ENCODE peak calls at places on chromosome 15, in five cellular contexts. B is HCT116; S is ELR; G is tibial artery; F is activated CD8-positive, alpha-beta memory T cell treated with anti-CD3 and anti-CD28 coated beads, Interleukin-2, amount 50 U/mL, for 48 hours. V is an unnamed sample.

GRCh38 chr15:72785452-72786243 is 2.1 kb upstream of the ADPGK start:
- DNase-seq in S (peak; percentile 19), G (no peak), F (peak; percentile 73), B (no peak), V (no peak)

GRCh38 chr15:68806220-68807105 is 14.2 kb downstream of the ANP32A start:
- DNase-seq in G (peak; percentile 5), F (peak; percentile 30), B (no peak), S (no peak), V (no peak)

GRCh38 chr15:70442616-70443321 is 320.6 kb downstream of the UACA start:
- DNase-seq in F (no peak), S (no peak), B (no peak), G (no peak), V (no peak)

GRCh38 chr15:81031203-81031602 is 30.5 kb downstream of the TLNRD1 start:
- DNase-seq in S (no peak), B (no peak), G (no peak), F (no peak), V (no peak)

GRCh38 chr15:28944696-28945300 is 59.0 kb downstream of the APBA2 start:
- DNase-seq in F (peak; percentile 40), B (no peak), G (peak; percentile 14), S (no peak), V (peak; percentile 28)

GRCh38 chr15:57867970-57868791 is 161.7 kb downstream of the POLR2M start:
- DNase-seq in G (no peak), B (no peak), S (no peak), F (no peak), V (no peak)

GRCh38 chr15:77421370-77421700 is 647 bp downstream of the HMG20A start:
- DNase-seq in F (no peak), B (no peak), S (peak; percentile 21), G (no peak), V (no peak)

GRCh38 chr15:55277116-55277564 is 12.5 kb downstream of the RAB27A start:
- DNase-seq in G (no peak), S (peak; percentile 41), B (no peak), F (no peak), V (no peak)

GRCh38 chr15:58521293-58521991 is 89.7 kb downstream of the LIPC start:
- DNase-seq in B (peak; percentile 34), S (peak; percentile 73), F (peak; percentile 38), G (peak; percentile 58), V (peak; percentile 83)

GRCh38 chr15:39403674-39404117 is 177.2 kb upstream of the THBS1 start:
- DNase-seq in S (peak; percentile 82), B (no peak), G (no peak), F (no peak), V (no peak)

GRCh38 chr15:87483468-87483867 is 773.1 kb downstream of the NTRK3 start:
- DNase-seq in F (no peak), S (no peak), B (no peak), G (no peak), V (no peak)

GRCh38 chr15:74795961-74796625 is 14.2 kb downstream of the CSK start:
- DNase-seq in B (no peak), S (no peak), F (peak; percentile 67), G (no peak), V (no peak)

GRCh38 chr15:29067949-29068348 is 182.2 kb downstream of the APBA2 start:
- DNase-seq in B (no peak), F (no peak), G (no peak), S (no peak), V (no peak)

GRCh38 chr15:68187559-68187958 is 17.6 kb downstream of the CALML4 start:
- DNase-seq in F (no peak), G (no peak), S (no peak), B (no peak), V (no peak)

GRCh38 chr15:62369454-62369853 is 204.4 kb upstream of the C2CD4B start:
- DNase-seq in B (no peak), F (no peak), S (no peak), G (no peak), V (no peak)

GRCh38 chr15:57018151-57018550 is 99.7 kb downstream of the TCF12 start:
- DNase-seq in F (no peak), S (peak; percentile 26), G (no peak), B (no peak), V (no peak)

GRCh38 chr15:59105839-59106238 is 893 bp downstream of the CCNB2 start:
- DNase-seq in S (peak; percentile 7), F (no peak), B (no peak), G (no peak), V (no peak)

GRCh38 chr15:57427367-57427821 is 51.1 kb downstream of the CGNL1 start:
- DNase-seq in F (no peak), S (peak; percentile 56), B (no peak), G (peak; percentile 78), V (peak; percentile 59)

GRCh38 chr15:51260262-51260661 is 78.1 kb downstream of the CYP19A1 start:
- DNase-seq in G (no peak), S (no peak), F (no peak), B (no peak), V (no peak)

GRCh38 chr15:43285609-43286037 is 18.9 kb upstream of the TGM5 start:
- DNase-seq in S (peak; percentile 76), F (peak; percentile 62), B (peak; percentile 56), G (peak; percentile 49), V (no peak)

GRCh38 chr15:77160562-77161481 is 89.9 kb upstream of the TSPAN3 start:
- DNase-seq in G (no peak), S (no peak), B (peak; percentile 26), F (no peak), V (no peak)

GRCh38 chr15:40282144-40282869 is 557 bp downstream of the ANKRD63 start:
- DNase-seq in B (no peak), G (no peak), F (peak; percentile 80), S (no peak), V (peak; percentile 60)

GRCh38 chr15:50262533-50262932 is 3.0 kb downstream of the HDC start:
- DNase-seq in B (no peak), G (no peak), S (no peak), F (peak; percentile 76), V (no peak)

GRCh38 chr15:55279746-55280351 is 9.8 kb downstream of the RAB27A start:
- DNase-seq in B (peak; percentile 65), F (no peak), S (peak; percentile 94), G (no peak), V (no peak)

GRCh38 chr15:44033894-44034293 is 161.2 kb downstream of the FRMD5 start:
- DNase-seq in B (peak; percentile 16), G (peak; percentile 21), S (peak; percentile 79), F (no peak), V (peak; percentile 53)

GRCh38 chr15:99424978-99425665 is 140.7 kb upstream of the MEF2A start:
- DNase-seq in B (no peak), G (peak; percentile 64), S (peak; percentile 73), F (peak; percentile 73), V (peak; percentile 80)

GRCh38 chr15:74036271-74037170 is 42.0 kb downstream of the PML start:
- DNase-seq in B (peak; percentile 22), G (peak; percentile 46), S (peak; percentile 68), F (peak; percentile 44), V (no peak)

GRCh38 chr15:51969728-51970127 is 1.9 kb downstream of the LEO1 start:
- DNase-seq in F (no peak), G (no peak), B (no peak), S (peak; percentile 37), V (no peak)

GRCh38 chr15:52294881-52295420 is 653 bp downstream of the MYO5C start:
- DNase-seq in G (no peak), S (no peak), F (no peak), B (no peak), V (no peak)

GRCh38 chr15:99989095-99989494 is 255.9 kb upstream of the LYSMD4 start:
- DNase-seq in G (no peak), B (no peak), F (no peak), S (no peak), V (peak; percentile 28)

GRCh38 chr15:76116138-76116885 is 56.5 kb downstream of the TMEM266 start:
- DNase-seq in G (no peak), B (no peak), F (no peak), S (no peak), V (no peak)

GRCh38 chr15:67199881-67200763 is 54.3 kb downstream of the AAGAB start:
- DNase-seq in F (no peak), S (peak; percentile 48), G (no peak), B (no peak), V (no peak)